ENCODE peak calls at places on chromosomes 2 and 18, in four cellular contexts. N, K, R and H are unnamed samples.

GRCh38 chr2:80073134-80073561 is 231.4 kb downstream of the LRRTM1 start:
- DNase-seq in N (peak), K (peak), R (no peak), H (peak)

GRCh38 chr2:225584821-225585220 is 185.3 kb downstream of the NYAP2 start:
- DNase-seq in N (no peak), K (no peak), R (no peak), H (no peak)

GRCh38 chr2:29878898-29879297 is 42.5 kb downstream of the ALK start:
- DNase-seq in N (no peak), K (no peak), R (no peak), H (peak)

GRCh38 chr2:164954954-164955701 is at the start of gene SLC38A11:
- DNase-seq in N (peak), K (no peak), R (no peak), H (peak)

GRCh38 chr2:238407566-238407965 is 19.2 kb upstream of the ASB1 start:
- DNase-seq in N (no peak), K (no peak), R (no peak), H (no peak)

GRCh38 chr2:85255813-85256581 is 71.8 kb downstream of the TGOLN2 start:
- DNase-seq in N (no peak), K (no peak), R (no peak), H (peak)

GRCh38 chr2:240644171-240644651 is 18.9 kb downstream of the GPR35 start:
- DNase-seq in N (no peak), K (no peak), R (no peak), H (no peak)

GRCh38 chr2:46917628-46918027 is 2.0 kb upstream of the MCFD2 start:
- DNase-seq in N (no peak), K (peak), R (no peak), H (no peak)

GRCh38 chr18:9016819-9017169 is 85.7 kb upstream of the NDUFV2 start:
- DNase-seq in N (no peak), K (no peak), R (no peak), H (no peak)